ENCODE peak calls at places on chromosomes 4 and X, in eight cellular contexts. U is tibial nerve, L is sigmoid colon, Q is GM12878, N is A549, P is K562, E is transverse colon, Y is HepG2. X is an unnamed sample.

GRCh38 chr4:113173865-113174264 is 124.4 kb downstream of the ANK2 start:
- DNase-seq in Y (no peak), E (no peak), P (no peak), U (no peak), L (no peak), Q (no peak), N (no peak), X (no peak)

GRCh38 chr4:78710536-78710935 is 65.6 kb upstream of the BMP2K start:
- DNase-seq in E (no peak), N (no peak), U (no peak), P (no peak), L (no peak), Q (no peak), Y (no peak), X (no peak)

GRCh38 chrX:11239230-11239629 is 54.0 kb upstream of the AMELX start:
- DNase-seq in N (no peak), Q (peak), Y (peak), U (no peak), P (peak), E (no peak), L (no peak), X (no peak)

GRCh38 chr4:150212927-150213326 is 134.7 kb downstream of the DCLK2 start:
- DNase-seq in N (no peak), Y (no peak), U (no peak), L (no peak), E (no peak), Q (no peak), P (no peak), X (no peak)

GRCh38 chr4:184732126-184732525 is 1.8 kb downstream of the CENPU start:
- DNase-seq in N (no peak), U (no peak), P (peak), L (no peak), Q (no peak), Y (no peak), E (no peak), X (no peak)

GRCh38 chr4:76499461-76499860 is 64.4 kb downstream of the SHROOM3 start:
- DNase-seq in Y (no peak), U (no peak), N (no peak), P (no peak), E (no peak), L (no peak), Q (no peak), X (no peak)

GRCh38 chr4:67087897-67088296 is 457.4 kb downstream of the CENPC start:
- DNase-seq in Q (no peak), P (peak), Y (peak), N (peak), U (peak), L (no peak), E (peak), X (peak)

GRCh38 chrX:8755813-8756212 is 23.9 kb upstream of the ANOS1 start:
- DNase-seq in U (no peak), Y (no peak), N (no peak), Q (no peak), E (no peak), L (no peak), P (no peak), X (no peak)

GRCh38 chr4:95181446-95182306 is 367.1 kb downstream of the UNC5C start:
- DNase-seq in U (no peak), N (no peak), Y (no peak), L (no peak), E (no peak), Q (no peak), P (peak), X (no peak)

DNA sequence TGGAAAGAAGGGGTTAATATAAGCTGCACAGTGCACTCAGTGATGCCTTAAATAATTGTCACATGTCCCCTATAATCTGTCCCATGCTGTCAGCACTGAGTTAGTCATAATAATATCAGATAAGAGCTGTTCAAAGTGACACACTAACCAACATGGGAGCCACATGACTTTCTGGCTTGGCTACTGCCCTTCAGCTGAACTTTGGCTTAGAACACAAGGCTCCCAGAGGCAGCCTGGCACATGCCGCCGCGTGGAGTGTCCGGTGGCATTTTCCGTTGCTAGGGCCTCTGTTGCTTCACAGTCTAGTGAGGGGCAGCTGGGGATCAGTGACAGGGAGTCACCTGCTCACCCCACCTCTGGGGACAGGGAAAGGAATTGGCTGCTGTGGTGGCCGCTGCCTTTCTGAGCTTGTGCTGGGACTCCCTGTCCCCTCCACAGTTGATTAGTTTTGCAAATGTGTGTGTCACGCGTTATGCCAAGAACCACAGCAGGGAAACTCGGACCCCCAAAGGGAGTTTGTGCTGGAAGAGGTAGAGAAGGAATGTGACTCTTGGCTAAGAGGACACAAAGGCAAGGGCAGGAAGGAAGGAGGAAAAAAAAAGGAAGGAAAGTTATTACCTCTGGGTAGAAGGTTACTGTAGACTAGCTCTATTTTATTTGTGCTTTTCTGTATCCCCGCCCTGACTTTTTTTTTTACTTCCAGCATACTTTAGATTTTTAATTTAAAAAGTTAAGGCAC is 41.1 kb upstream of the PPARGC1A start:
- DNase-seq in Q (no peak), L (peak), E (peak), N (no peak), Y (peak), U (peak), P (no peak), X (peak)
- TF ChIP-seq EP300 in Q (no peak), L (no peak), E (no peak), N (no peak), Y (peak), U (peak), P (no peak), X (no peak)

GRCh38 chr4:1408418-1408817 is 2.2 kb upstream of the NKX1-1 start:
- DNase-seq in U (no peak), E (no peak), N (no peak), Y (no peak), Q (no peak), L (peak), P (no peak), X (no peak)

GRCh38 chr4:1409079-1409805 is 3.0 kb upstream of the NKX1-1 start:
- DNase-seq in N (no peak), U (no peak), L (peak), Q (no peak), E (no peak), P (no peak), Y (no peak), X (no peak)

GRCh38 chr4:1410491-1411325 is 4.5 kb upstream of the NKX1-1 start:
- DNase-seq in E (no peak), Q (no peak), Y (peak), U (no peak), N (no peak), L (peak), P (peak), X (no peak)

GRCh38 chr4:1411436-1412375 is 5.5 kb upstream of the NKX1-1 start:
- DNase-seq in U (no peak), Q (no peak), N (no peak), E (no peak), P (no peak), L (peak), Y (no peak), X (no peak)

DNA sequence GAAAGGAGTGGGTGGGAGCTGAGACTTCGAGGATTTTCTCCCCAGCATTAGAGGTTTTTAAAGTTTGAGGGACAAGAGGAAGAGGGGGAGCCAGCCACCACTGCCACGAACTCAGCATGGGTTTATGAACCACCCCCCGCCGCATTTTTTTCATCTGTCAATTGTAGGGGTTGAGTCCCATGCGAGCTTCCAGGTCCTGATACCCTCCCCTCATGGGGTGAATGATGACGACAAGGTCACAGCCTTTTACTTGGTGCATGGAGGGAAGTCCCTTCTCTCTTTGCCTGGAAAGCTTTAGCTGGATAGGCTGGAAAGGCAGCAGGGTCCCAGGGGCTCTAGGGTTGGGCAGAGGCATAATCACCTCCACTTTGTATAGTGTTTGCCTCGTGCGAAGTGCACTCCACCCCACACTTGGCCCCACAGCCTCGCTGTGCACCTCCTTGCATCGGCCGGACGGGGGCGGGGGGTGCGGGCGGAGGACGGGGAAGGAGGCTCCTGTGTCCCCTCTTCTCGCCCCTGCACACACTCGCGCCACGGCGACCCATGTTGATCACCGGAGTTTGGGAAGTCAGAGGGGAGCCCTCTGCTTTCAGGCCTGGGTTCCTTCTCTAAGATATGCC is 3.7 kb upstream of the NKX1-1 start:
- DNase-seq in U (no peak), Q (no peak), N (no peak), L (peak), E (no peak), Y (no peak), P (no peak), X (no peak)
- TF ChIP-seq CTCF in U (no peak), Q (no peak), N (no peak), L (no peak), E (no peak), Y (no peak), P (no peak), X (no peak)

DNA sequence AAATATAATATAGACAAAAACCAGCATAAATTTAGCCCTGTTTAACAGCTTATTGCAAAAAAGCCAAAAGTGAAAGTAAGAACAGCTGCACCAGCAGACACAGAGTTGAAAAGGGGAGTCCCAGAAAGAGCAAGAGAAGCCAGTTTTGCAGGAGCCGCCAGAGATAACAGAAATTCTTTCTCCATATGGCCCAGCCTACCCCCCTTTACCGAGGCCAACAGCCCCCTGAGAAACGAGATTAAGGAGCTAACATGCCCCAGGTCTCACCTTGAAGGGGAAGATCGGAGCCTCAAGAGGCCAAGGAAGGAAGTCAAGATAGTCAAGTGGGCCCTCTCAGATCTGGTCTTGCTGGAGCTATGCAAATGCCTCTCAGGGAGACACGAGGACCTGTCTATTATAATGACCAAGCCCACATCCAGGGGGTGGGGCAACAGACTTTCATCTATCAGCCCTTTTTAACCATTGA is 4.8 kb downstream of the ACOX3 start:
- DNase-seq in E (peak), N (no peak), P (peak), U (no peak), Q (peak), L (no peak), Y (no peak), X (no peak)
- TF ChIP-seq POLR2A in E (no peak), N (no peak), P (no peak), U (no peak), Q (peak), L (no peak), Y (no peak), X (no peak)

GRCh38 chr4:119080721-119081541 is 54.7 kb upstream of the MYOZ2 start:
- DNase-seq in E (peak), L (no peak), Y (peak), U (no peak), P (no peak), N (peak), Q (no peak), X (no peak)
- TF ChIP-seq EP300 in E (no peak), L (no peak), Y (peak), U (no peak), P (no peak), N (peak), Q (no peak), X (no peak)

GRCh38 chr4:169410839-169411770 is 140.3 kb upstream of the SH3RF1 start:
- DNase-seq in E (peak), L (no peak), U (no peak), P (no peak), Y (no peak), Q (peak), N (peak), X (no peak)
- TF ChIP-seq CTCF in E (no peak), L (no peak), U (no peak), P (no peak), Y (no peak), Q (no peak), N (no peak), X (no peak)

GRCh38 chr4:88591787-88592599 is at the start of gene HERC3:
- DNase-seq in E (peak), Y (peak), P (peak), U (peak), N (peak), Q (peak), L (peak), X (peak)
- TF ChIP-seq POLR2A in E (peak), Y (no peak), P (no peak), U (peak), N (no peak), Q (peak), L (peak), X (no peak)

GRCh38 chr4:183444149-183444952 is at the start of gene CDKN2AIP:
- DNase-seq in Y (peak), P (peak), N (peak), Q (peak), E (peak), L (peak), U (peak), X (peak)

GRCh38 chr4:183441276-183441675 is 3.2 kb upstream of the CDKN2AIP start:
- DNase-seq in L (no peak), U (no peak), P (no peak), N (no peak), Q (no peak), E (no peak), Y (no peak), X (no peak)

GRCh38 chr4:183444953-183445543 is 612 bp downstream of the CDKN2AIP start:
- DNase-seq in N (no peak), E (peak), L (peak), P (peak), Q (no peak), Y (no peak), U (peak), X (peak)

GRCh38 chr4:183447646-183448045 is 3.2 kb downstream of the CDKN2AIP start:
- DNase-seq in N (no peak), L (no peak), U (no peak), Q (no peak), Y (no peak), E (no peak), P (no peak), X (no peak)

DNA sequence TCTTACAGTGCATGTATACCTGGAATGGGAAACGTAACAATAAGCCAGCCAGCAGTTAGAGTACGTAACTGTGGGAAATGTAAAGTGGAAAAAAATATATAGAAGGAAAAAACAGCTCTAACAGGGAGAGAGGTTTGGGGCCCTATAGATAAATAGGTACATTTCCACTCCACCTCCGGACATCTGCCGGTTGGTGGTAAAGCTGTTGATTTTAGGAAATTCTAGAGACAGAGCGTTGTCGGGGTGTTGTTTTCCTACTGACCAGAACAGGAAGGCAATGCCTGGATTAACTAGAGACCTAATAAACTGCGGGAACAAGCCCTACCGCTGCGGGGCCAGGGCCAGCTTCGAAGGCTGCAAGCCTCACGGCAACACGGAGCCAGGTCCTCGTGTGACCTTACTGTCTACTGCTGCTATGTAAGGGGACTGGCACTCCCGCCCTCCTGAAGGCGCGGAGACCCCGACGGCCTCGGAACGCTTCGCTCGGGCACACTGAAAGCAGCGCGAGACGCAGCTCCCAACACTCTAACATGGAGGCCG is 757 bp upstream of the CDKN2AIP start:
- DNase-seq in E (no peak), N (no peak), L (peak), U (peak), Y (no peak), P (peak), Q (no peak), X (peak)
- TF ChIP-seq EP300 in E (no peak), N (no peak), L (no peak), U (no peak), Y (no peak), P (no peak), Q (no peak), X (no peak)

DNA sequence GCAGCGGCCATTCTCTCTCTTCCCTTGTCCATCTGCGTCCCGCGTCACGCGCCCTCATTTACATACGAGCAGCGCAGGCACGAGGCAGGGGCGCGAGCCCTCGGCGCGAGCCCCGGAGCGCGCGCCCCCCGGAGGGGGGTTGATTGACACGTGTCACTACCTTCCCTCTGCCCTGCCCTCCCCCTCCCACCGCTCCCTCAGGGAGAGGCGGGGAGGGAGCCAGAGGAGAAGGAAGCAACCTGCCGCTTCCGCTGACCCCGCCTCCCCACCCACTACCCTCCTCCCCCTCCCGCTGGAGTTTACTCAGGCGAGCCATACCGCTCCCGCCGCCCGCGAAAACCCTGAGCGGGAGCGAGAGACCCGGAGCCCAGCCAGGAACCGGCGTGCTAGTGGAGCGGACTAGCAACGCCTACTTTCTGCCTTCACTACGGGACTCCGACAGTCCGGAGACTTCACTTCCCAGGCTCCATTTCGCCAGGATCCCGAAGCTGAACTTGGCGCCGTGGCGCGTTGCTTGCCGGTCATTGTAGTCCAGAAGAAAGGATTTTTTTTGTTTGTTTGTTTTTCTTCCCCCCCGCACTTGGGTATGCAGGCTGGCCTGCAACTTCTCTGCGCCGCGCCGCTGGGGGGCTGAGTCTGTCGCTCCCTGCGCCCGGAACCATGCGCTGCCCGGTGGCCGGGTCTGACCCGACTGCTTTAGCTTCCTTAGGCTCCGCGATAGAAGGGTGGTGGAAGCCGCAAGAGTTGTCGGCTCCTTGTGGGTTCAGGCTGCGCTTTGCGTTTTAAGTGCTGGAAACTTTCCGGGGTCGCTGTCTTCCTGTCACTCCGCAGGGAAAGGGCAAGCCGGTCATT is at the start of gene LCORL:
- DNase-seq in E (peak), U (peak), Q (peak), L (peak), P (peak), N (peak), Y (peak), X (peak)
- TF ChIP-seq CTCF in E (peak), U (no peak), Q (peak), L (no peak), P (peak), N (no peak), Y (peak), X (no peak)

DNA sequence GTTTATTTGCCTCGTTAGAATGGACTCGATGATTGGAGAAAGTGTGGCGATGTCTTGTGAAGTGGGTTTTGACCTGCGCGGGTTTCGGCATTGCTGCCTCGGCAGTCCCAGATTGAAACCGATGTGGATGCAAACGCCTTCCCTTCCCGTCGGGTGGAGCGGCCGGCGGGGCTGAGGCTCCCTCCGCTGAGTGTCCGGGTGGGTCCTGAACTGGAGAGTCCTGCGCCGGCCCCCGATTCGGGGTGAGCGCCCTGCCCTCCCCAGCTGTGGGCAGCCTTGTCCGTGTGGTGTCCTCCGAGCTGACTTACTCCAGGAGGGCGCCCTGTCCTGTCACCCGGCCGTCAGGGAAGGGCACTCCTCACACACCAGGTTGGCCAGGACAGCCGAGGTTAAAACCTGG is 75.3 kb upstream of the PSAPL1 start:
- DNase-seq in Y (no peak), Q (no peak), E (no peak), N (no peak), L (no peak), P (no peak), U (no peak), X (no peak)
- TF ChIP-seq POLR2A in Y (no peak), Q (no peak), E (no peak), N (no peak), L (no peak), P (no peak), U (no peak), X (no peak)

GRCh38 chrX:49884290-49884862 is 5.1 kb downstream of the USP27X start:
- DNase-seq in N (peak), Q (peak), U (peak), E (peak), L (no peak), Y (peak), P (peak), X (no peak)
- TF ChIP-seq EP300 in N (no peak), Q (no peak), U (no peak), E (no peak), L (no peak), Y (no peak), P (no peak), X (no peak)

X was measured in suprapubic skin.